ENCODE peak calls at places on chromosomes 6 and 20, in four cellular contexts. P is osteocyte, A is OCI-LY7, I is AG09319. V is an unnamed sample.

GRCh38 chr6:158409451-158409850 is 97.2 kb downstream of the TULP4 start:
- DNase-seq in P (no peak), A (peak), I (no peak), V (no peak)

GRCh38 chr6:87702589-87702945 is 534 bp upstream of the AKIRIN2 start:
- DNase-seq in P (no peak), A (peak), I (no peak), V (no peak)

GRCh38 chr6:45566882-45567281 is 189.1 kb upstream of the SUPT3H start:
- DNase-seq in P (no peak), A (no peak), I (no peak), V (no peak)

GRCh38 chr20:41654292-41654691 is 36.1 kb upstream of the CHD6 start:
- DNase-seq in P (no peak), A (no peak), I (no peak), V (no peak)

GRCh38 chr6:27986928-27987725 is 30.1 kb downstream of the OR2B6 start:
- DNase-seq in P (no peak), A (no peak), I (no peak), V (no peak)

GRCh38 chr6:43922423-43923375 is 152.7 kb downstream of the VEGFA start:
- DNase-seq in P (no peak), A (no peak), I (no peak), V (peak)

GRCh38 chr6:108844632-108845031 is 3.6 kb upstream of the ARMC2 start:
- DNase-seq in P (no peak), A (no peak), I (no peak), V (no peak)

GRCh38 chr6:29834564-29835436 is 7.2 kb downstream of the HLA-G start:
- DNase-seq in P (no peak), A (peak), I (no peak), V (no peak)

GRCh38 chr6:85015396-85015990 is 251.1 kb upstream of the TBX18 start:
- DNase-seq in P (no peak), A (no peak), I (peak), V (no peak)

GRCh38 chr6:7815716-7816115 is 89.8 kb downstream of the BMP6 start:
- DNase-seq in P (no peak), A (no peak), I (no peak), V (no peak)

GRCh38 chr6:109783245-109783990 is 92.3 kb downstream of the FIG4 start:
- DNase-seq in P (no peak), A (no peak), I (no peak), V (no peak)

GRCh38 chr6:7431594-7432390 is 42.2 kb downstream of the RIOK1 start:
- DNase-seq in P (no peak), A (no peak), I (no peak), V (no peak)

GRCh38 chr6:87697581-87698552 is 4.2 kb downstream of the AKIRIN2 start:
- DNase-seq in P (no peak), A (peak), I (peak), V (no peak)

GRCh38 chr6:16286151-16286522 is 47.8 kb downstream of the GMPR start:
- DNase-seq in P (no peak), A (peak), I (no peak), V (no peak)

GRCh38 chr6:17714177-17714576 is 7.5 kb upstream of the NUP153 start:
- DNase-seq in P (no peak), A (no peak), I (no peak), V (no peak)

GRCh38 chr6:7243188-7243942 is 69.6 kb downstream of the SSR1 start:
- DNase-seq in P (no peak), A (peak), I (no peak), V (peak)

GRCh38 chr20:38617011-38617829 is 15.6 kb downstream of the ARHGAP40 start:
- DNase-seq in P (no peak), A (no peak), I (no peak), V (no peak)

GRCh38 chr20:42494290-42494689 is 695.4 kb downstream of the PTPRT start:
- DNase-seq in P (no peak), A (no peak), I (no peak), V (no peak)

GRCh38 chr6:160973311-160973710 is 18.3 kb upstream of the MAP3K4 start:
- DNase-seq in P (no peak), A (no peak), I (no peak), V (no peak)

GRCh38 chr20:39778431-39778830 is 816.3 kb downstream of the DHX35 start:
- DNase-seq in P (no peak), A (no peak), I (no peak), V (no peak)

GRCh38 chr20:59749293-59749680 is 144.9 kb downstream of the PHACTR3 start:
- DNase-seq in P (no peak), A (no peak), I (peak), V (no peak)

DNA sequence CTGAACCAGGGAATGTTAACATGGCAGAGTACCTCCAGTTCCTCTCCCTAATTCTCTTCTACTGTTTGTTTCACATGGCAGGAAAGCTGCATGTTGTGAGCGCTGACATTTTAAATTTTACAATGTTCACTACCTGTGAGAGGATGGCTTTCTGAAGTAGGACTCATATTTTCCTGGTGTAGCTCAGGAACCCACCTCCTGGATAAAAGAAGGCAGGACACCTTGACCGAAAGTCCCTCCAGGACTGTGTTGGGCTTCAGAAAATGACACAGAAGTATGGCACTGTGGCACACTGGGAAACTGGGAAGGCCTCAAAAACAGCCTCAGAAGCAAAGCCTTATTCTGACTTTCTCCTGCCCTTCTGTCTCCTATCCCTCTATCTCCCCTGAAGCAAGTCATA is 33.3 kb downstream of the PTPRK start:
- DNase-seq in P (no peak), A (no peak), I (no peak), V (no peak)
- TF ChIP-seq CTCF in P (peak), A (no peak), I (no peak), V (no peak)

DNA sequence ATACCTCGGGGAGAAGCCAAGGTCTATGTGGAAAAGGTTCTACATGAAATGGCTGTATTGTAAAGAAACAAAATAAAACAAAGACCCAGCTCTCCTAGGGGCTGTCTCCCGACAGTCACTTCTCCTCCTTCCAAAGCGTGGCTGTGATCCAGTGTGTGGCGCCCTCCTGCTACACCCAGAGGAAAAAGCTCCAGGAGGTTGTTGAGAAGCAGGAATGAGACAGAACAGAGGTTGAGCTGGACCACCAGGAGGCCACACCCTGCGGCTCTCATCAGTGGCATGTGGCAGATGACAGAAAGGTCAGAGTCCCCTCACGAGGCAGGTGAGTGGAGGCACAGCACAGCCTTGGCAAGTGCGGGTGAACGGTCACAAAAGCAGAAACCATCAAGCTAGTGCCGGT is 236.0 kb downstream of the TBXT start:
- DNase-seq in P (no peak), A (no peak), I (no peak), V (no peak)
- TF ChIP-seq CTCF in P (no peak), A (no peak), I (no peak), V (no peak)

GRCh38 chr6:38739532-38739931 is 24.4 kb downstream of the DNAH8 start:
- DNase-seq in P (no peak), A (no peak), I (no peak), V (no peak)
- TF ChIP-seq CTCF in P (peak), A (peak), I (peak), V (no peak)

GRCh38 chr20:49115565-49115964 is 69.5 kb downstream of the CSE1L start:
- DNase-seq in P (no peak), A (no peak), I (peak), V (no peak)
- TF ChIP-seq CTCF in P (no peak), A (no peak), I (peak), V (no peak)

GRCh38 chr20:58621906-58622548 is 29.1 kb upstream of the STX16 start:
- DNase-seq in P (no peak), A (no peak), I (no peak), V (no peak)
- TF ChIP-seq CTCF in P (no peak), A (no peak), I (no peak), V (no peak)

DNA sequence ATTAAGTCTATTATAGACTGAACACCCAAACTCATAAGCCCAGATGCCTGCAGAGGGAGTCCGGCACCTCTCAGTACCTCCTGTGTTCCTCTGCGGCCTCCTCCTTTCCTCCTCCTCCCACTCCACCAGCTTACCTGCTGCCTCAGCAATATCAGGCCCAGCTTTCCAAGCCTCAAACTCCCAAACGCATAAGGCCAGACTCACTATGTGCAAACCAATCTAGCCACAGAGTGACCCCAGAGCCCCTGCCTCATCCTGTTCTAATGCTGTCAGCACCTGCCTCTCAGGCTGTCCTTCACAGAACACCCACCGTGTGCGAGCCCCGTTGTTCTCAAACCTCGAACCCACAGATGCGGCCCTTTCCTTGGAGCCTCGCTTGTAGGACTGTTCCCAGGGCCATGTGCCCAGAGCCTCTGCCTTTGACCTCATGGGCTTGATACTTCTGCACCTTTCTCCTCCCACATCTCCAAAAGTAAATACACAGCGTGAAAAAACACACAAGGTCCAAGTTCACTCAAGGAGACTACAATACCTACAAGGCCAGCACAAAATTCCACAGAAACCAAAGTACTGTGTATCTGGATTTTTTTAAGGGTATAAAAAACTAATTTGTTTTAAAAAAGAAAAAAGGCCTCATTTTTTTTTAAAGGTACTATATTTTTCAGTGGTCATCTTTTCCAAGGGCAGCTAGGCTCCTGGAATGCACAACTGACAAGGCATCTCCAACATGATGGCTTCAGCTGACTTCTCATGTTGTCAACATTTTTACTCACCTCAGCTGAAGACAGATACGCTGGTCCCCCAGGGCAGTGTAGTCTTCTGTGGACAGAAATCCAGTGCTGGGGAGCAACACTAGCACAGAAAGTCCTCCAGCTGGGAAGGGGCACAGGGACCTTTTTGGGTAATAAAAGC is 52.3 kb downstream of the ABHD12 start:
- DNase-seq in P (no peak), A (no peak), I (no peak), V (no peak)
- TF ChIP-seq CTCF in P (no peak), A (no peak), I (no peak), V (no peak)

GRCh38 chr20:58673119-58673518 is 19.5 kb upstream of the NPEPL1 start:
- DNase-seq in P (no peak), A (no peak), I (no peak), V (no peak)
- TF ChIP-seq CTCF in P (no peak), A (no peak), I (no peak), V (no peak)

DNA sequence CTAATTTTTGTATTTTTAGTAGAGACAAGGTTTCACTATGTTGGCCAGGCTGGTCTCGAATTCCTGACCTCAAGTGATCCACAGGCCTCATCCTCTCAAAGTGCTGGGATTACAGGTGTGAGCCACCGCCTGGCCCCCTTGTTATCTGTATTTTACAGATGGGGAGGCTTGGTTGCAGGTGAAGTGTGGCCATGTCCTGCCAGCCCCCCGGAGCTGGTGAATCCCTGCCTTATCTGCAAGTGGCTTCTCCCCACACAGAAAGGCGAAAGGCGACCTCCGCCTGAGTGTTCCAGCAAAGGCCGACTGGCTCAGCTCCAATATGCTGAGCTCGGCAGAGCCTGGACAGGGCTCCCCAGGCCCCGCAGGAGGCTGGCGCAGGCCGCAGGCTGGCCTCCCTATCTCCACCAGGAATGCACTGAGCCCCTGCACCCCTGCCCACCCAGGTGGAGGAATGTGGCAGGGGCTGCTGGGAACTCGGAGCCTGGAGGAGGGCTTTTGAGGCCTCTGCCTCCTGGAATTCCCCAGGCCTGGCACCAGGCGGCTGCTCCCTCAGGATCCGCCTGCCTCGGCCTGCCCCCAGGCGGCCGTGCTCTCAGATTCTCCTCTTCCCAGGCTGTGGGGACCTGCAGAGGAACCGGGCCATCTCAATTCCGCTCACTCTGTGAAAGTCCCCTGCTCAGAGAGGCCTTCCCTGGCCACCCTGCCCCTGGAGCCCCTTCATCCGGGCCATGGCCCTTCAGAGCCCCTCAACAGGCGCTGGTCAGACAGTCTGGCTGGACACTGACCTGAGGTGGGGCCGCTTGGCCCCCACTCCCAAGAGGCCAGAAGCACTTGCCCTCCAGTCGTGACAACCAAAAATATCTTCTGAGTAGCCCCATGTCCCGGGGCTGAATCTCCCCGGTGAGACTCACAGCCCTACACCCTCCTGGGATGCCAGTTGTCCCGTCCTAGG is 9.3 kb upstream of the LAMA5 start:
- DNase-seq in P (no peak), A (no peak), I (no peak), V (no peak)
- TF ChIP-seq CTCF in P (peak), A (no peak), I (peak), V (no peak)

DNA sequence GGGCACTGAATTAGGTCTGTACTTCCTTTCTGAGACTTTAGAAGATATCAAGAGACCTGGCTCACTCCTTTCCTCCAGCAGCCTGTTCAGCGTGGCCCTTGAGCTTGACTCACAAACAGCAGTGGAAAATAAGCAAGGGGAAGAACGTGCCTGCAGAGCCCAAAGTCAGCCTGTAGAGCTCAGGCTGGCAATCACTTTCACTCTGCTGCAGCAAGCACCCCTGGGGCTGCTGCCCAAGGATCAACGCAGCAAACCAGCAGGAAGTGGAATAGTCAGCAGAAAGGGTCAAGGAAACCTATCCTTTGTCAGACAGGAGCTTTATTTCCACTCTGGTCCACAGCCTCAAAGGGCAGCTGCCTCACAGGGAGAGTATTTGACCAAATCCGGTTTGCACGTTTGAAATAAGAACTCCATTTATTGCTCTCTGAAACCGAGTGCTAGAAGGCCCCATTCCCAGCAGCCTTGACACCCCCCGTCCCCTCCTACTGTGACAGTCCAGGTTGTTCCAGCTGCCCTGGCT is 77.4 kb downstream of the PRDM1 start:
- DNase-seq in P (no peak), A (peak), I (no peak), V (peak)
- TF ChIP-seq CTCF in P (peak), A (no peak), I (no peak), V (no peak)

GRCh38 chr6:159441704-159441981 is 251.4 kb downstream of the SOD2 start:
- DNase-seq in P (no peak), A (no peak), I (no peak), V (no peak)

GRCh38 chr6:159444073-159444472 is 249.0 kb downstream of the SOD2 start:
- DNase-seq in P (no peak), A (no peak), I (no peak), V (no peak)

GRCh38 chr6:159443521-159443920 is 249.5 kb downstream of the SOD2 start:
- DNase-seq in P (no peak), A (no peak), I (no peak), V (no peak)

GRCh38 chr6:159438106-159438505 is 254.9 kb downstream of the SOD2 start:
- DNase-seq in P (no peak), A (peak), I (no peak), V (no peak)

GRCh38 chr6:159440907-159441703 is 251.9 kb downstream of the SOD2 start:
- DNase-seq in P (no peak), A (no peak), I (no peak), V (no peak)
- TF ChIP-seq CTCF in P (no peak), A (no peak), I (no peak), V (no peak)

V was measured in CD14-positive monocyte.